ENCODE peak calls at places on chromosomes 6 and 20, in four cellular contexts. One of them, this sample, is unnamed. For H3K9me3, the result is how much of the 10 kb centered on the place peaks cover.

GRCh38 chr6:72616406-72617015 is 5.4 kb upstream of the KCNQ5 start:
- DNase-seq in Peyer's patch: no peak
- DNase-seq in Panc1: no peak
- DNase-seq in CD8-positive, alpha-beta T cell: no peak
- DNase-seq in this sample: no peak

GRCh38 chr6:137602871-137603270 is 108.7 kb upstream of the OLIG3 start:
- DNase-seq in CD8-positive, alpha-beta T cell: no peak
- DNase-seq in Panc1: no peak
- DNase-seq in Peyer's patch: no peak
- DNase-seq in this sample: no peak

GRCh38 chr6:48641544-48641943 is 530.5 kb upstream of the PTCHD4 start:
- DNase-seq in Peyer's patch: no peak
- DNase-seq in Panc1: no peak
- DNase-seq in CD8-positive, alpha-beta T cell: no peak
- DNase-seq in this sample: no peak

GRCh38 chr20:32538526-32538918 is 46.6 kb downstream of the NOL4L start:
- DNase-seq in Panc1: no peak
- DNase-seq in Peyer's patch: no peak
- DNase-seq in CD8-positive, alpha-beta T cell: peak
- DNase-seq in this sample: peak

GRCh38 chr6:118679293-118679692 is 27.9 kb upstream of the CEP85L start:
- DNase-seq in Panc1: no peak
- DNase-seq in CD8-positive, alpha-beta T cell: no peak
- DNase-seq in Peyer's patch: no peak
- DNase-seq in this sample: no peak

GRCh38 chr6:136582702-136583471 is 32.7 kb upstream of the MAP7 start:
- DNase-seq in CD8-positive, alpha-beta T cell: no peak
- DNase-seq in Peyer's patch: no peak
- DNase-seq in Panc1: no peak
- DNase-seq in this sample: no peak

GRCh38 chr6:36427781-36428345 is 14.8 kb downstream of the PXT1 start:
- DNase-seq in Panc1: no peak
- DNase-seq in Peyer's patch: no peak
- DNase-seq in CD8-positive, alpha-beta T cell: no peak
- DNase-seq in this sample: no peak

GRCh38 chr20:46220808-46221207 is 87.5 kb downstream of the CDH22 start:
- DNase-seq in Peyer's patch: no peak
- DNase-seq in CD8-positive, alpha-beta T cell: no peak
- DNase-seq in Panc1: no peak
- DNase-seq in this sample: no peak

GRCh38 chr6:43088654-43089056 is 12.5 kb downstream of the PTK7 start:
- DNase-seq in Panc1: no peak
- DNase-seq in Peyer's patch: no peak
- DNase-seq in CD8-positive, alpha-beta T cell: no peak
- DNase-seq in this sample: no peak

GRCh38 chr6:25913741-25914140 is 16.8 kb downstream of the SLC17A2 start:
- DNase-seq in CD8-positive, alpha-beta T cell: no peak
- DNase-seq in Panc1: no peak
- DNase-seq in Peyer's patch: no peak
- DNase-seq in this sample: no peak

GRCh38 chr6:137218473-137218916 is 690 bp downstream of the IFNGR1 start:
- DNase-seq in Panc1: peak
- DNase-seq in CD8-positive, alpha-beta T cell: peak
- DNase-seq in Peyer's patch: no peak
- DNase-seq in this sample: peak

GRCh38 chr6:125854355-125854754 is 63.6 kb downstream of the NCOA7 start:
- DNase-seq in Panc1: no peak
- DNase-seq in CD8-positive, alpha-beta T cell: no peak
- DNase-seq in Peyer's patch: no peak
- DNase-seq in this sample: no peak

GRCh38 chr6:33714385-33715040 is 3.0 kb upstream of the UQCC2 start:
- DNase-seq in Panc1: no peak
- DNase-seq in Peyer's patch: peak
- DNase-seq in CD8-positive, alpha-beta T cell: no peak
- DNase-seq in this sample: no peak

GRCh38 chr6:132330759-132331158 is 70.5 kb downstream of the MOXD1 start:
- DNase-seq in CD8-positive, alpha-beta T cell: no peak
- DNase-seq in Panc1: no peak
- DNase-seq in Peyer's patch: no peak
- DNase-seq in this sample: no peak

GRCh38 chr6:75098709-75099108 is 107.1 kb downstream of the COL12A1 start:
- DNase-seq in Peyer's patch: no peak
- DNase-seq in Panc1: peak
- DNase-seq in CD8-positive, alpha-beta T cell: no peak
- DNase-seq in this sample: no peak

GRCh38 chr20:36607586-36608387 is 2.2 kb downstream of the RAB5IF start:
- DNase-seq in Peyer's patch: no peak
- DNase-seq in CD8-positive, alpha-beta T cell: no peak
- DNase-seq in Panc1: no peak
- DNase-seq in this sample: no peak

GRCh38 chr6:132612449-132613116 is 11.5 kb downstream of the TAAR2 start:
- DNase-seq in Peyer's patch: no peak
- DNase-seq in CD8-positive, alpha-beta T cell: no peak
- DNase-seq in Panc1: no peak
- DNase-seq in this sample: no peak

GRCh38 chr6:17101422-17102257 is at the start of gene STMND1:
- DNase-seq in CD8-positive, alpha-beta T cell: no peak
- DNase-seq in Panc1: no peak
- DNase-seq in Peyer's patch: peak
- DNase-seq in this sample: no peak

GRCh38 chr20:14845199-14846160 is 508.1 kb upstream of the FLRT3 start:
- DNase-seq in CD8-positive, alpha-beta T cell: no peak
- DNase-seq in Peyer's patch: no peak
- DNase-seq in Panc1: no peak
- DNase-seq in this sample: no peak

GRCh38 chr20:52269327-52269726 is 77.7 kb upstream of the ZFP64 start:
- DNase-seq in CD8-positive, alpha-beta T cell: no peak
- DNase-seq in Panc1: no peak
- DNase-seq in Peyer's patch: no peak
- DNase-seq in this sample: no peak

GRCh38 chr20:11234181-11234969 is 560.6 kb upstream of the JAG1 start:
- DNase-seq in CD8-positive, alpha-beta T cell: no peak
- DNase-seq in Peyer's patch: no peak
- DNase-seq in Panc1: no peak
- DNase-seq in this sample: no peak

GRCh38 chr6:122576888-122577287 is 33.3 kb upstream of the PKIB start:
- DNase-seq in CD8-positive, alpha-beta T cell: no peak
- DNase-seq in Panc1: no peak
- DNase-seq in Peyer's patch: no peak
- DNase-seq in this sample: no peak

GRCh38 chr6:33440649-33441309 is 13.6 kb upstream of the ZBTB9 start:
- DNase-seq in Peyer's patch: no peak
- DNase-seq in Panc1: no peak
- DNase-seq in CD8-positive, alpha-beta T cell: no peak
- DNase-seq in this sample: no peak

GRCh38 chr6:165566088-165566828 is 96.8 kb downstream of the PDE10A start:
- DNase-seq in CD8-positive, alpha-beta T cell: no peak
- DNase-seq in Peyer's patch: no peak
- DNase-seq in Panc1: no peak
- DNase-seq in this sample: no peak
- H3K9me3 ChIP-seq in CD8-positive, alpha-beta T cell: under half
- H3K9me3 ChIP-seq in Peyer's patch: under half
- H3K9me3 ChIP-seq in Panc1: under half
- H3K9me3 ChIP-seq in this sample: under half

GRCh38 chr6:27358786-27359185 is 29.8 kb upstream of the ZNF391 start:
- DNase-seq in Panc1: no peak
- DNase-seq in Peyer's patch: no peak
- DNase-seq in CD8-positive, alpha-beta T cell: no peak
- DNase-seq in this sample: no peak
- H3K9me3 ChIP-seq in Panc1: half or more
- H3K9me3 ChIP-seq in Peyer's patch: under half
- H3K9me3 ChIP-seq in CD8-positive, alpha-beta T cell: under half
- H3K9me3 ChIP-seq in this sample: under half

GRCh38 chr20:25858495-25859425 is 162.1 kb upstream of the ZNF337 start:
- DNase-seq in CD8-positive, alpha-beta T cell: no peak
- DNase-seq in Panc1: no peak
- DNase-seq in Peyer's patch: no peak
- DNase-seq in this sample: no peak

GRCh38 chr20:25860531-25861150 is 164.0 kb upstream of the ZNF337 start:
- DNase-seq in CD8-positive, alpha-beta T cell: no peak
- DNase-seq in Panc1: no peak
- DNase-seq in Peyer's patch: no peak
- DNase-seq in this sample: no peak

GRCh38 chr20:25859649-25860530 is 163.2 kb upstream of the ZNF337 start:
- DNase-seq in CD8-positive, alpha-beta T cell: peak
- DNase-seq in Panc1: no peak
- DNase-seq in Peyer's patch: no peak
- DNase-seq in this sample: peak

DNA sequence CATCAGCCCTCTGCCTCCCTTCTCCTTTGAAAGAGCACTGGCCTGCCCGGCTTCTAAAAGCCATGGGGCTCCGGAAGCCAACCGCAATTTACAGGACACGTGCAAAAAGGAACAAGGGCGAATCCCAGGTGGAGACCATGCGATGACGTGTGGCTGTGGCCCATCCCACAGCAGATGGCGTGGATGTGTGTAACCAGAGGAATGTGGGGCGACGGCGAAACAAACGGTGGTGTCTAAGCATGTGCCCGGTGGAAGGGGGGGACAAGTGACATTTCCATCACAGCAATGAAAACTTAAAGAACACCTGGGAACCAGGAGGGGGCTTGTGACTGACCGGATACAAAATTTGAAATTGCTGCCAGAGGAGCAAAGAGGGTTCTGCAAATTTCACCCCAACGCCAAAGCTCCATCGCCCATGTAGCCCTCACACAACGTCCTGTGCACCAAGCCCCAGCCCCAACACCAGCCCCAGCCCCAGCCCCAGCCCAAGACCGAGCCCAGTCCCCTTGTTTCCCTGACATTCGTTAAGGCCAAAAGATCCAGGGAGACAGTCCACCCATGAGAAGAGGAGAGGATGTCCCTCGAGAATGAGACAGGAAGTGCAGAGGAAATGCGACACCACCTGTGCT is 159.7 kb upstream of the ZNF337 start:
- DNase-seq in CD8-positive, alpha-beta T cell: no peak
- DNase-seq in Panc1: no peak
- DNase-seq in Peyer's patch: no peak
- DNase-seq in this sample: no peak
- H3K9me3 ChIP-seq in CD8-positive, alpha-beta T cell: under half
- H3K9me3 ChIP-seq in Panc1: under half
- H3K9me3 ChIP-seq in Peyer's patch: under half
- H3K9me3 ChIP-seq in this sample: under half

GRCh38 chr6:310671-311070 is 18.4 kb downstream of the DUSP22 start:
- DNase-seq in Peyer's patch: no peak
- DNase-seq in Panc1: no peak
- DNase-seq in CD8-positive, alpha-beta T cell: no peak
- DNase-seq in this sample: no peak

GRCh38 chr6:312704-313485 is 20.6 kb downstream of the DUSP22 start:
- DNase-seq in Panc1: no peak
- DNase-seq in CD8-positive, alpha-beta T cell: no peak
- DNase-seq in Peyer's patch: no peak
- DNase-seq in this sample: no peak

GRCh38 chr6:309947-310346 is 17.7 kb downstream of the DUSP22 start:
- DNase-seq in Peyer's patch: no peak
- DNase-seq in Panc1: no peak
- DNase-seq in CD8-positive, alpha-beta T cell: no peak
- DNase-seq in this sample: no peak

GRCh38 chr6:313917-314316 is 21.6 kb downstream of the DUSP22 start:
- DNase-seq in Panc1: no peak
- DNase-seq in Peyer's patch: peak
- DNase-seq in CD8-positive, alpha-beta T cell: no peak
- DNase-seq in this sample: no peak

DNA sequence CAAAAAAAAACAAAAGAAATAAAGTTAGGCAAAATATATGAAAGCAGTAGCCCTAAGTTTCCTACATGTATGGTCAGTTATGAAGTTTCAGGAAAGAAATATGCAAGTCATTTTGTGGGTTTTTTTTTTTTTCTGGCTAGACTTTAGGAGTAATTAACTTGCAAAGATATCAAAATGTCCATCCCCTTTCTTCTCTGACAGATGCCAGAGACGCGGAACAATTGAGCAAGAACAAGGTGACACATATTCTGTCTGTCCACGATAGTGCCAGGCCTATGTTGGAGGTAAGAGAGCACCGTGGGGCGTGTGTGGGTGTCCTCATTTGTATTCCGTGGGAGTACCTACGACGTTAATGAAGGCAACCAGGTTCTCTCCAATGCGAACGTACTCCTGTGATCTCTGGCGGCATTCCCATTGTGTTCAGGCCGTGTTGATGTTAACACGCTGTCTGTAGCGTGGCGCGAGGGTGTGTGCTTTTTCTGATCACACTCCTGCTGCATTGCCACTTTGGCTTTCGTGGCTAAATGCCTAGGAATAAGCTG is 19.5 kb downstream of the DUSP22 start:
- DNase-seq in Peyer's patch: no peak
- DNase-seq in Panc1: no peak
- DNase-seq in CD8-positive, alpha-beta T cell: no peak
- DNase-seq in this sample: no peak
- H3K9me3 ChIP-seq in Peyer's patch: under half
- H3K9me3 ChIP-seq in Panc1: under half
- H3K9me3 ChIP-seq in CD8-positive, alpha-beta T cell: under half
- H3K9me3 ChIP-seq in this sample: under half

GRCh38 chr20:58528412-58528811 is 13.2 kb upstream of the APCDD1L start:
- DNase-seq in Peyer's patch: no peak
- DNase-seq in Panc1: no peak
- DNase-seq in CD8-positive, alpha-beta T cell: no peak
- DNase-seq in this sample: no peak
- H3K9me3 ChIP-seq in Peyer's patch: under half
- H3K9me3 ChIP-seq in Panc1: under half
- H3K9me3 ChIP-seq in CD8-positive, alpha-beta T cell: under half
- H3K9me3 ChIP-seq in this sample: under half

This sample was measured in T-helper 17 cell.